ENCODE peak calls at places on chromosome 2, in six cellular contexts. One of them, this sample, is unnamed.

GRCh38 chr2:209696836-209697711 is 74.6 kb upstream of the UNC80 start:
- DNase-seq in AG08395: no peak
- DNase-seq in fibroblast of gingiva: peak; percentile 52
- DNase-seq in dorsolateral prefrontal cortex: no peak
- DNase-seq in CD8-positive, alpha-beta T cell: no peak
- DNase-seq in glomerular endothelial cell: no peak
- DNase-seq in this sample: no peak

GRCh38 chr2:209425082-209426071 is 1.5 kb downstream of the MAP2 start:
- DNase-seq in AG08395: peak; percentile 38
- DNase-seq in fibroblast of gingiva: peak; percentile 27
- DNase-seq in dorsolateral prefrontal cortex: peak; percentile 46
- DNase-seq in CD8-positive, alpha-beta T cell: no peak
- DNase-seq in glomerular endothelial cell: no peak
- DNase-seq in this sample: no peak

GRCh38 chr2:214465386-214466146 is 54.7 kb downstream of the VWC2L start:
- DNase-seq in AG08395: peak; percentile 37
- DNase-seq in fibroblast of gingiva: peak; percentile 37
- DNase-seq in dorsolateral prefrontal cortex: no peak
- DNase-seq in CD8-positive, alpha-beta T cell: no peak
- DNase-seq in glomerular endothelial cell: no peak
- DNase-seq in this sample: no peak

GRCh38 chr2:229087843-229088520 is 183.1 kb downstream of the PID1 start:
- DNase-seq in AG08395: no peak
- DNase-seq in fibroblast of gingiva: no peak
- DNase-seq in dorsolateral prefrontal cortex: no peak
- DNase-seq in CD8-positive, alpha-beta T cell: no peak
- DNase-seq in glomerular endothelial cell: no peak
- DNase-seq in this sample: no peak

GRCh38 chr2:129860088-129860487 is 119.4 kb upstream of the RAB6C start:
- DNase-seq in AG08395: no peak
- DNase-seq in fibroblast of gingiva: no peak
- DNase-seq in dorsolateral prefrontal cortex: no peak
- DNase-seq in CD8-positive, alpha-beta T cell: no peak
- DNase-seq in glomerular endothelial cell: no peak
- DNase-seq in this sample: no peak

GRCh38 chr2:205654878-205655601 is 27.3 kb upstream of the NRP2 start:
- DNase-seq in AG08395: peak; percentile 71
- DNase-seq in fibroblast of gingiva: peak; percentile 91
- DNase-seq in dorsolateral prefrontal cortex: no peak
- DNase-seq in CD8-positive, alpha-beta T cell: no peak
- DNase-seq in glomerular endothelial cell: no peak
- DNase-seq in this sample: no peak

GRCh38 chr2:45494275-45494977 is 116.6 kb downstream of the SRBD1 start:
- DNase-seq in AG08395: peak; percentile 63
- DNase-seq in fibroblast of gingiva: peak; percentile 73
- DNase-seq in dorsolateral prefrontal cortex: no peak
- DNase-seq in CD8-positive, alpha-beta T cell: no peak
- DNase-seq in glomerular endothelial cell: peak; percentile 41
- DNase-seq in this sample: peak; percentile 46

GRCh38 chr2:207869784-207870778 is 100.4 kb upstream of the FZD5 start:
- DNase-seq in AG08395: peak; percentile 62
- DNase-seq in fibroblast of gingiva: peak; percentile 71
- DNase-seq in dorsolateral prefrontal cortex: no peak
- DNase-seq in CD8-positive, alpha-beta T cell: no peak
- DNase-seq in glomerular endothelial cell: no peak
- DNase-seq in this sample: no peak

GRCh38 chr2:64819774-64820688 is 166.3 kb upstream of the SERTAD2 start:
- DNase-seq in AG08395: no peak
- DNase-seq in fibroblast of gingiva: no peak
- DNase-seq in dorsolateral prefrontal cortex: no peak
- DNase-seq in CD8-positive, alpha-beta T cell: peak; percentile 77
- DNase-seq in glomerular endothelial cell: no peak
- DNase-seq in this sample: no peak

GRCh38 chr2:202910687-202911086 is 786 bp downstream of the WDR12 start:
- DNase-seq in AG08395: no peak
- DNase-seq in fibroblast of gingiva: no peak
- DNase-seq in dorsolateral prefrontal cortex: no peak
- DNase-seq in CD8-positive, alpha-beta T cell: no peak
- DNase-seq in glomerular endothelial cell: no peak
- DNase-seq in this sample: no peak

GRCh38 chr2:28544915-28545589 is 49.2 kb downstream of the PLB1 start:
- DNase-seq in AG08395: no peak
- DNase-seq in fibroblast of gingiva: no peak
- DNase-seq in dorsolateral prefrontal cortex: no peak
- DNase-seq in CD8-positive, alpha-beta T cell: no peak
- DNase-seq in glomerular endothelial cell: no peak
- DNase-seq in this sample: no peak

GRCh38 chr2:163401481-163401880 is 334.3 kb downstream of the FIGN start:
- DNase-seq in AG08395: peak; percentile 4
- DNase-seq in fibroblast of gingiva: peak; percentile 36
- DNase-seq in dorsolateral prefrontal cortex: no peak
- DNase-seq in CD8-positive, alpha-beta T cell: no peak
- DNase-seq in glomerular endothelial cell: no peak
- DNase-seq in this sample: no peak

GRCh38 chr2:124316133-124316532 is 291.0 kb downstream of the CNTNAP5 start:
- DNase-seq in AG08395: no peak
- DNase-seq in fibroblast of gingiva: no peak
- DNase-seq in dorsolateral prefrontal cortex: no peak
- DNase-seq in CD8-positive, alpha-beta T cell: no peak
- DNase-seq in glomerular endothelial cell: no peak
- DNase-seq in this sample: no peak

GRCh38 chr2:74768401-74768914 is 65.5 kb upstream of the HK2 start:
- DNase-seq in AG08395: peak; percentile 60
- DNase-seq in fibroblast of gingiva: no peak
- DNase-seq in dorsolateral prefrontal cortex: no peak
- DNase-seq in CD8-positive, alpha-beta T cell: no peak
- DNase-seq in glomerular endothelial cell: no peak
- DNase-seq in this sample: no peak

GRCh38 chr2:85797959-85798358 is 44.2 kb downstream of the ATOH8 start:
- DNase-seq in AG08395: peak; percentile 63
- DNase-seq in fibroblast of gingiva: peak; percentile 47
- DNase-seq in dorsolateral prefrontal cortex: peak; percentile 64
- DNase-seq in CD8-positive, alpha-beta T cell: no peak
- DNase-seq in glomerular endothelial cell: no peak
- DNase-seq in this sample: no peak

GRCh38 chr2:242020196-242021004 is 150.9 kb downstream of the RTP5 start:
- DNase-seq in AG08395: no peak
- DNase-seq in fibroblast of gingiva: no peak
- DNase-seq in dorsolateral prefrontal cortex: peak; percentile 71
- DNase-seq in CD8-positive, alpha-beta T cell: no peak
- DNase-seq in glomerular endothelial cell: no peak
- DNase-seq in this sample: no peak

GRCh38 chr2:3223080-3223923 is 154.3 kb downstream of the EIPR1 start:
- DNase-seq in AG08395: no peak
- DNase-seq in fibroblast of gingiva: no peak
- DNase-seq in dorsolateral prefrontal cortex: peak; percentile 85
- DNase-seq in CD8-positive, alpha-beta T cell: peak; percentile 59
- DNase-seq in glomerular endothelial cell: peak; percentile 7
- DNase-seq in this sample: no peak